ENCODE peak calls at places on chromosomes 2 and 18, in six cellular contexts. E, Y, H, I, L and C are unnamed samples. For H3K36me3 and H3K9me3, the result is how much of the 10 kb centered on the place peaks cover.

GRCh38 chr2:74833418-74834233 is at the start of gene HK2:
- DNase-seq in L (peak), E (peak), H (peak), I (peak), Y (no peak), C (peak)

GRCh38 chr2:9074930-9075329 is 71.4 kb upstream of the MBOAT2 start:
- DNase-seq in L (no peak), H (no peak), Y (no peak), E (no peak), I (no peak), C (no peak)

GRCh38 chr2:138121769-138122661 is 157.7 kb downstream of the HNMT start:
- DNase-seq in L (no peak), E (peak), I (no peak), Y (no peak), H (no peak), C (no peak)

GRCh38 chr2:172931923-172932520 is 143.6 kb upstream of the MAP3K20 start:
- DNase-seq in I (no peak), L (peak), Y (no peak), H (peak), E (peak), C (peak)

GRCh38 chr18:36595818-36596215 is 233.0 kb downstream of the TPGS2 start:
- DNase-seq in E (no peak), H (no peak), I (no peak), Y (no peak), L (no peak), C (no peak)

GRCh38 chr18:24726727-24727539 is 266.5 kb downstream of the HRH4 start:
- DNase-seq in I (no peak), L (no peak), E (peak), H (peak), Y (no peak), C (peak)

GRCh38 chr2:160464017-160464416 is 29.6 kb downstream of the RBMS1 start:
- DNase-seq in H (no peak), L (no peak), E (no peak), Y (no peak), I (no peak), C (no peak)

GRCh38 chr18:51390695-51391094 is 193.2 kb upstream of the MEX3C start:
- DNase-seq in E (no peak), H (no peak), I (no peak), L (no peak), Y (no peak), C (no peak)

GRCh38 chr2:73503992-73504570 is 118.4 kb downstream of the ALMS1 start:
- DNase-seq in L (no peak), E (no peak), Y (no peak), H (no peak), I (no peak), C (no peak)

GRCh38 chr2:8438476-8438875 is 243.4 kb upstream of the ID2 start:
- DNase-seq in L (no peak), Y (no peak), H (no peak), E (no peak), I (no peak), C (no peak)

DNA sequence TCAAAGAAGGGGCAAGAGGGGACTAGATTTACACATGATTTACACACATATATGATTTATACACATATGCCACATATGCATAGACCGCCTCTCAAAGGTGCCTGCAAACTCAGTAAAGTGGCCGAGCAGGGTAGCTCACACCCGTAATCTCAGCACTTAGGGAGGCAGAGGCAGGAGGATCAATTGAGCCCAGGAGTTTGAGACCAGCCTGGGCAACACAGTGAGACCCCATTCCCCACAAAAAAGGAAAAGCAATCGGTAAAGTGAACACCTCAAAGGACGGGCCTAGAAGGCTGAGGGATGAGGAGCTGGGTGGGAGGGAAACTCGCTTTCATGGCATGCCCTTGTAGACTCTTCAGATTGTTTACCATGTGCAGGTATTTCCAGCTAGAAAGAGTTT is 5.1 kb downstream of the ANKRD39 start:
- DNase-seq in I (no peak), Y (no peak), L (no peak), H (no peak), E (no peak), C (no peak)
- H3K36me3 ChIP-seq in I (under half), Y (under half), L (half or more), H (under half), E (under half), C (under half)

DNA sequence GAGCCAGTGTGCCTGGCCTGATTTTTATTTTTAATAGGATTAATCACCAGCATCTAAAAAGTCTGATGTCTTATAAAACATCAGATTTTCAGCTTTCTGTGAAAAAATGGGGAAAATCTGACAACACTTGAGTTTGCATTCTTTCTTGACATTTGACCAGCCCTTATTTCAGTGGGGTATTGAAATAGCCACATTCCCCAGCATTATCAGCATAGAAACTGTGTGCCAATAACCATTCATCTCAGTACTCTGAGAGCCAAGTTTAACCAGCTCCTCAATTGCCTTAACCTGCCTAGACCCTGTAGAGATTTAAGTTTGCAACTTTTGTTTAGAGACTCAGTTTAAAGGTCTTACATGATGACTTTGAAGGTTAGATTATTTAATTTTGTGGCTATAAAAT is 155.0 kb downstream of the CERS6 start:
- DNase-seq in L (no peak), E (no peak), I (no peak), Y (no peak), H (peak), C (no peak)
- H3K9me3 ChIP-seq in L (under half), E (under half), I (under half), Y (under half), H (under half), C (under half)

DNA sequence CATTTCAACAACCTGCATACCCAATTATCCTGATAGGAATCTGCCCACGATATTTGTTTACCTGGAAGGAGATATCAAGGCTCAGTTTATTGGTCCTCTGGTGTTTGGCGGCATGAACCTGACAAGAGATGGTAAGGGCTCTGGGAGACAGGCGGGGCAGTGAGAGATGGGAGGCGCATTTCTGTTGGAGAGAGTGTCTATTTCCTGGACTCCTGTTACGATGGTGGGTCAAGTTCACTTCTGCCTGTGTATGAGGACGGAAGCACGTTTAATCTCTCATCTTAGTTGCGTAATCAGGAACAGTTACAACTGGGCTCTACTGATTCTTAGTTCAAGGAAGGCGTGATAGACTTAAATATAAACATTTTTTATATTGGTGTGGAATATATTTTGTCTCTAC is 8.9 kb downstream of the PDCL3 start:
- DNase-seq in L (no peak), I (no peak), E (no peak), H (no peak), Y (no peak), C (no peak)
- H3K36me3 ChIP-seq in L (half or more), I (under half), E (under half), H (under half), Y (under half), C (under half)

GRCh38 chr18:52582061-52582460 is 242.1 kb downstream of the DCC start:
- DNase-seq in Y (no peak), I (no peak), H (no peak), L (no peak), E (no peak), C (no peak)

DNA sequence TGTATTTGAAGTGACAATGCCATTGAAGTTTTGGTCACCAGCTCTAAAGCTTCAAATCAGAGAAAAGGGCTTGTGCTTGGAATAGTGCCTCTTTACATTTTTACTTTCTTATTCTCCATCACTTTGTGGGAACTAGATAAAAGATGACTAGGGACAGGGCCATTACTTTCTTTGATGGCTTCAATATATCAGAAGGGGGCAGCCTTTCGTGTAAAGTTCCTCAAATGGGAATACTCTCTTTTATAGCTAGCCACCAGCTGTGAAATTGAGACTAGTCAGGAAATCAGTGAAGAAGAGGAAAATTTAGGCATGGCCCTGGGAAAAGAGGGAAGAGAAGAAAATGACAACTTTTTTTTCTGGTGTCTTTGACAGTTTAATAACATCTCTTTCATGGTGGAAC is 242.5 kb downstream of the DCC start:
- DNase-seq in I (no peak), Y (no peak), L (no peak), H (no peak), E (no peak), C (no peak)
- H3K9me3 ChIP-seq in I (under half), Y (under half), L (under half), H (under half), E (under half), C (under half)

DNA sequence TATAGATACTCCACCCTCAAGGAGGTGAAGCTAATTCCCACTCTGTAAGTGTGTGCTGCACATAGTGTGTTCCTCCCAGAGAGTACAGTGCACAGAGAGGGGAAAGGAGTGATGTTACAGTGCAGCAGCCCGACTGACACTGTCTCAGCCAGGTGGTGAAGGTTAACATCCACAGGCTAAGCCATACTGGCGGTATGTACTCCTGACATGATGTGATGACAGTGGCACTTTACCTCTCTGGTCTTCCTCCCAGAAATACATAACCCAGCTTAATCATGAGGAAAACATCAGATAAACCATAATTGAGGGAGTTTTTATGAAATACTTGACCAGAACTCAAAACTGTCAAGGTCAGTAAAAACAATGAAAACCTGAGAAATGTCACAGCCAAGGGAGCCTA is 107.1 kb downstream of the RAB3GAP1 start:
- DNase-seq in H (no peak), L (no peak), Y (no peak), I (no peak), E (no peak), C (no peak)
- H3K36me3 ChIP-seq in H (under half), L (half or more), Y (under half), I (under half), E (under half), C (under half)

GRCh38 chr18:80088823-80089222 is 20.2 kb upstream of the ADNP2 start:
- DNase-seq in E (no peak), I (no peak), L (no peak), Y (no peak), H (no peak), C (no peak)
- H3K9me3 ChIP-seq in E (under half), I (under half), L (under half), Y (under half), H (under half), C (under half)

GRCh38 chr2:215316336-215316735 is 4.5 kb downstream of the ATIC start:
- DNase-seq in L (no peak), I (no peak), Y (no peak), E (no peak), H (no peak), C (no peak)
- H3K36me3 ChIP-seq in L (half or more), I (under half), Y (under half), E (half or more), H (under half), C (half or more)

GRCh38 chr2:231359484-231359883 is 36.0 kb upstream of the B3GNT7 start:
- DNase-seq in I (no peak), H (no peak), E (no peak), L (no peak), Y (no peak), C (no peak)
- H3K9me3 ChIP-seq in I (under half), H (under half), E (under half), L (under half), Y (under half), C (under half)

DNA sequence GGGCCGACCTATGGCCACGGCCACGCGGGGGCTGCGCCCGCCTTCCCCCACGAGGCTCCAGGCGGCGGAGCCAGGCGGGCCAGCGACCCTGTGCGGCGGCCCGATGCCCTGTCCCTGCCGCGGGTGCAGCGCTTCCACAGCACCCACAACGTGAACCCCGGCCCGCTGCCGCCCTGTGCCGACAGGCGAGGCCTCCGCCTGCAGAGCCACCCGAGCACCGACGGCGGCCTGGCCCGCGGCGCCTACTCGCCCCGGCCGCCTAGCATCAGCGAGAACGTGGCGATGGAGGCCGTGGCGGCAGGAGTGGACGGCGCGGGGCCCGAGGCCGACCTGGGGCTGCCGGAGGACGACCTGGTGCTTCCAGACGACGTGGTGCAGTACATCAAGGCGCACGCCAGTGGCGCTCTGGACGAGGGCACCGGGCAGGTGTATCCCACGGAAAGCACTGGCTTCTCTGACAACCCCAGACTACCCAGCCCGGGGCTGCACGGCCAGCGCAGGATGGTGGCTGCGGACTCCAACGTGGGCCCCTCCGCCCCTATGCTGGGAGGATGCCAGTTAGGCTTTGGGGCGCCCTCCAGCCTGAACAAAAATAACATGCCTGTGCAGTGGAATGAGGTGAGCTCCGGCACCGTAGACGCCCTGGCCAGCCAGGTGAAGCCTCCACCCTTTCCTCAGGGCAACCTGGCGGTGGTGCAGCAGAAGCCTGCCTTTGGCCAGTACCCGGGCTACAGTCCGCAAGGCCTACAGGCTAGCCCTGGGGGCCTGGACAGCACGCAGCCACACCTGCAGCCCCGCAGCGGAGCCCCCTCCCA is 253.3 kb downstream of the GLI2 start:
- DNase-seq in I (no peak), E (no peak), H (no peak), L (no peak), Y (no peak), C (no peak)
- H3K36me3 ChIP-seq in I (under half), E (under half), H (under half), L (half or more), Y (under half), C (under half)

GRCh38 chr2:64818650-64819032 is 164.9 kb upstream of the SERTAD2 start:
- DNase-seq in I (no peak), L (no peak), E (no peak), Y (no peak), H (no peak), C (no peak)

GRCh38 chr2:64819774-64820688 is 166.3 kb upstream of the SERTAD2 start:
- DNase-seq in L (no peak), I (no peak), E (peak), H (no peak), Y (no peak), C (no peak)

GRCh38 chr2:64823794-64824193 is 165.4 kb upstream of the SLC1A4 start:
- DNase-seq in I (no peak), E (peak), Y (no peak), L (no peak), H (no peak), C (no peak)

GRCh38 chr2:64819371-64819770 is 165.7 kb upstream of the SERTAD2 start:
- DNase-seq in H (no peak), Y (no peak), I (no peak), L (no peak), E (no peak), C (no peak)

GRCh38 chr2:64820901-64821300 is 167.2 kb upstream of the SERTAD2 start:
- DNase-seq in E (no peak), H (no peak), L (no peak), I (no peak), Y (no peak), C (no peak)
- H3K9me3 ChIP-seq in E (under half), H (under half), L (under half), I (under half), Y (under half), C (under half)